ENCODE peak calls at places on chromosomes 5 and 9, in seven cellular contexts. Q, V, O, Z, M, D and N are unnamed samples. For H3K9me3, the result is how much of the 10 kb centered on the place peaks cover.

GRCh38 chr5:158642852-158643251 is 456.9 kb downstream of the EBF1 start:
- DNase-seq in Q (no peak), V (no peak), O (no peak), Z (no peak), M (no peak), D (no peak), N (no peak)

GRCh38 chr5:1174122-1174936 is 27.1 kb upstream of the SLC6A19 start:
- DNase-seq in Q (no peak), V (no peak), O (peak), Z (peak), M (peak), D (peak), N (peak)

GRCh38 chr5:95847261-95847592 is 24.7 kb upstream of the GLRX start:
- DNase-seq in Q (no peak), V (no peak), O (no peak), Z (no peak), M (no peak), D (no peak), N (no peak)

GRCh38 chr5:35478856-35479682 is 138.6 kb upstream of the SPEF2 start:
- DNase-seq in Q (no peak), V (no peak), O (peak), Z (no peak), M (no peak), D (peak), N (no peak)

GRCh38 chr5:77029376-77029885 is 773 bp upstream of the AGGF1 start:
- DNase-seq in Q (no peak), V (no peak), O (no peak), Z (no peak), M (no peak), D (no peak), N (no peak)

GRCh38 chr5:150112211-150113046 is 26.1 kb upstream of the CSF1R start:
- DNase-seq in Q (no peak), V (peak), O (peak), Z (no peak), M (peak), D (peak), N (no peak)

GRCh38 chr9:98977246-98977681 is 33.6 kb downstream of the COL15A1 start:
- DNase-seq in Q (no peak), V (no peak), O (no peak), Z (no peak), M (no peak), D (no peak), N (no peak)

GRCh38 chr9:133359420-133360175 is 3.2 kb downstream of the SURF2 start:
- DNase-seq in Q (no peak), V (no peak), O (no peak), Z (peak), M (no peak), D (no peak), N (no peak)

GRCh38 chr5:56561455-56561854 is 253.9 kb upstream of the MAP3K1 start:
- DNase-seq in Q (no peak), V (no peak), O (no peak), Z (no peak), M (no peak), D (peak), N (no peak)

GRCh38 chr9:120386390-120387131 is 193.4 kb downstream of the CDK5RAP2 start:
- DNase-seq in Q (no peak), V (no peak), O (peak), Z (no peak), M (peak), D (no peak), N (no peak)

GRCh38 chr5:91272858-91273257 is 110.3 kb downstream of the ARRDC3 start:
- DNase-seq in Q (no peak), V (no peak), O (no peak), Z (no peak), M (no peak), D (no peak), N (no peak)

GRCh38 chr5:138349842-138350635 is 2.4 kb upstream of the KDM3B start:
- DNase-seq in Q (no peak), V (no peak), O (peak), Z (no peak), M (no peak), D (no peak), N (no peak)

GRCh38 chr9:16207161-16207560 is 654.3 kb downstream of the CCDC171 start:
- DNase-seq in Q (no peak), V (peak), O (peak), Z (no peak), M (no peak), D (no peak), N (no peak)

GRCh38 chr9:86481466-86481865 is 127.3 kb upstream of the TUT7 start:
- DNase-seq in Q (no peak), V (no peak), O (no peak), Z (no peak), M (no peak), D (no peak), N (no peak)

GRCh38 chr5:74017112-74017511 is 391.1 kb downstream of the ARHGEF28 start:
- DNase-seq in Q (no peak), V (no peak), O (peak), Z (no peak), M (no peak), D (peak), N (no peak)

GRCh38 chr5:53333160-53333559 is 147.3 kb upstream of the FST start:
- DNase-seq in Q (no peak), V (no peak), O (peak), Z (no peak), M (no peak), D (peak), N (no peak)

GRCh38 chr5:93357686-93358085 is 223.3 kb downstream of the NR2F1-AS1 start:
- DNase-seq in Q (no peak), V (no peak), O (no peak), Z (no peak), M (no peak), D (peak), N (no peak)

GRCh38 chr9:126158591-126159519 is 167.8 kb upstream of the MVB12B start:
- DNase-seq in Q (peak), V (no peak), O (no peak), Z (no peak), M (no peak), D (no peak), N (no peak)

GRCh38 chr9:110050925-110051355 is 157.0 kb downstream of the C9orf152 start:
- DNase-seq in Q (no peak), V (no peak), O (peak), Z (no peak), M (no peak), D (peak), N (no peak)

GRCh38 chr5:142063878-142064331 is 44.7 kb upstream of the NDFIP1 start:
- DNase-seq in Q (peak), V (peak), O (peak), Z (no peak), M (peak), D (peak), N (no peak)

GRCh38 chr5:111120911-111121310 is 28.8 kb downstream of the WDR36 start:
- DNase-seq in Q (no peak), V (no peak), O (no peak), Z (no peak), M (no peak), D (no peak), N (no peak)

GRCh38 chr5:35518104-35518503 is 99.6 kb upstream of the SPEF2 start:
- DNase-seq in Q (no peak), V (no peak), O (no peak), Z (no peak), M (no peak), D (no peak), N (no peak)

GRCh38 chr9:122329592-122329991 is 41.2 kb upstream of the PTGS1 start:
- DNase-seq in Q (no peak), V (no peak), O (no peak), Z (no peak), M (no peak), D (no peak), N (no peak)

GRCh38 chr9:128689293-128689770 is 310 bp downstream of the SET start:
- DNase-seq in Q (no peak), V (peak), O (no peak), Z (peak), M (peak), D (no peak), N (peak)

GRCh38 chr9:93827545-93828330 is 127.4 kb downstream of the BARX1 start:
- DNase-seq in Q (peak), V (no peak), O (peak), Z (peak), M (peak), D (peak), N (no peak)

GRCh38 chr5:135493406-135494180 is 41.4 kb upstream of the TIFAB start:
- DNase-seq in Q (no peak), V (no peak), O (peak), Z (no peak), M (no peak), D (peak), N (no peak)

GRCh38 chr5:43303242-43303641 is 10.0 kb downstream of the HMGCS1 start:
- DNase-seq in Q (no peak), V (no peak), O (no peak), Z (no peak), M (no peak), D (no peak), N (no peak)

GRCh38 chr5:81838307-81838906 is 87.5 kb upstream of the SSBP2 start:
- DNase-seq in Q (no peak), V (no peak), O (peak), Z (no peak), M (peak), D (no peak), N (peak)

GRCh38 chr5:159518361-159518760 is 188.1 kb upstream of the IL12B start:
- DNase-seq in Q (no peak), V (no peak), O (peak), Z (peak), M (no peak), D (no peak), N (no peak)

GRCh38 chr5:30539004-30539634 is 654.4 kb upstream of the CDH6 start:
- DNase-seq in Q (no peak), V (no peak), O (peak), Z (peak), M (no peak), D (peak), N (no peak)

GRCh38 chr5:176647870-176648466 is 684 bp downstream of the TSPAN17 start:
- DNase-seq in Q (peak), V (peak), O (peak), Z (peak), M (peak), D (peak), N (no peak)

GRCh38 chr9:121325387-121325786 is 44.7 kb downstream of the STOM start:
- DNase-seq in Q (no peak), V (no peak), O (no peak), Z (peak), M (no peak), D (no peak), N (no peak)

GRCh38 chr9:38107811-38108304 is 38.8 kb upstream of the SHB start:
- DNase-seq in Q (no peak), V (no peak), O (peak), Z (no peak), M (no peak), D (no peak), N (no peak)

GRCh38 chr5:13921573-13921972 is 22.9 kb downstream of the DNAH5 start:
- DNase-seq in Q (no peak), V (no peak), O (no peak), Z (no peak), M (no peak), D (peak), N (no peak)

GRCh38 chr5:135709998-135710670 is 124.3 kb upstream of the SLC25A48 start:
- DNase-seq in Q (no peak), V (no peak), O (no peak), Z (no peak), M (no peak), D (no peak), N (no peak)

GRCh38 chr5:128384068-128384467 is 154.0 kb downstream of the FBN2 start:
- DNase-seq in Q (no peak), V (no peak), O (no peak), Z (no peak), M (no peak), D (peak), N (no peak)

GRCh38 chr9:122835313-122835731 is 6.9 kb upstream of the PDCL start:
- DNase-seq in Q (no peak), V (no peak), O (no peak), Z (no peak), M (no peak), D (no peak), N (no peak)

GRCh38 chr5:135225856-135226560 is 173.0 kb downstream of the MACROH2A1 start:
- DNase-seq in Q (peak), V (no peak), O (peak), Z (peak), M (no peak), D (no peak), N (no peak)

GRCh38 chr5:133938932-133939331 is 29.5 kb downstream of the C5orf15 start:
- DNase-seq in Q (no peak), V (no peak), O (no peak), Z (no peak), M (no peak), D (no peak), N (no peak)

GRCh38 chr5:83096660-83097334 is 19.4 kb downstream of the XRCC4 start:
- DNase-seq in Q (no peak), V (no peak), O (peak), Z (no peak), M (no peak), D (peak), N (no peak)

GRCh38 chr5:83095973-83096539 is 18.7 kb downstream of the XRCC4 start:
- DNase-seq in Q (no peak), V (no peak), O (peak), Z (no peak), M (no peak), D (peak), N (no peak)

GRCh38 chr5:83093692-83094091 is 16.3 kb downstream of the XRCC4 start:
- DNase-seq in Q (no peak), V (no peak), O (no peak), Z (no peak), M (no peak), D (no peak), N (no peak)

GRCh38 chr5:83097582-83098265 is 20.4 kb downstream of the XRCC4 start:
- DNase-seq in Q (no peak), V (no peak), O (peak), Z (no peak), M (no peak), D (no peak), N (no peak)

DNA sequence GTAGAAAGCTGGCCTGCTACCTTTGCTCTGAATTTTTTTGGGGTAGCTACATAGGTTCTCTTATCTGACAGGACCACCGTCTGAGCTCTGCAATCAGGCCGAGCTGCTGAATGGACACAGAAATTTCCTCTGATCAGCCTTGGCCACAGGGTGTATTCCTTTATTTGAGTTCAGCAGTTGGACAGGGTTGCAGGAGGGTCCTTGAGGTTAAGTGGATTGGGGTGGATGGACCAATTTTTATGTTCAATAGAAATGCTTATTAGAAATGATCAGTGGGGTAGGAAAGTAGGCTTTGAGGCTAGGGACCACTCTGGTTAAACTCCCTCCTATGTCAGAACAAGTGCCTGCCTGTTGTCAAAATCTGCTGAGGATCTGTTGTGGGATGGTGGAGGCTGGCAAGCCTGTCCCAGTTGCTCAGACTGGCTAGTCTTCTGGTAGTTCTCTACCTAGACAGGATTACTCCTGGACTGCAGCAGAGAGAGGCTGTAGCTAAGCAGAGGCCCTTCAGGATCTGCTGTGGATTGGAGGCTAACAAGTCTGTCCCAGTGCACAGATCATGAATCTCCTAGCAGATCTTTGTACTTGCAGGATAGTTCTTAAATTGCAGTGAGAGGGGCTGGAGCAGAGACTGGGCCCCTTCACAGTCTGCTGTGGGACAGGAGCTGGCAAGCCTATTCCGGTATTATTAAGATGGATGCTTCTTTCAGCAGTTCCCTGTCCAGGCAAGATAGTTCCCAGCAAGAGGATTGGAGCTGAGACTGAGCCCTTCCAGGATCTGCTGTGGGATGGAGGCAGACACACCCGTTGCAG is 18.0 kb downstream of the XRCC4 start:
- DNase-seq in Q (no peak), V (no peak), O (no peak), Z (no peak), M (no peak), D (no peak), N (no peak)
- H3K9me3 ChIP-seq in Q (under half), V (under half), O (under half), Z (under half), M (under half), D (under half), N (under half)

GRCh38 chr9:11144750-11145149 is 531.9 kb upstream of the PTPRD start:
- DNase-seq in Q (no peak), V (no peak), O (no peak), Z (no peak), M (no peak), D (no peak), N (no peak)

GRCh38 chr9:11149065-11149464 is 536.3 kb upstream of the PTPRD start:
- DNase-seq in Q (no peak), V (no peak), O (no peak), Z (no peak), M (no peak), D (no peak), N (no peak)

GRCh38 chr9:11142965-11143738 is 530.4 kb upstream of the PTPRD start:
- DNase-seq in Q (no peak), V (no peak), O (no peak), Z (no peak), M (no peak), D (no peak), N (no peak)

GRCh38 chr9:11148189-11148588 is 535.4 kb upstream of the PTPRD start:
- DNase-seq in Q (no peak), V (no peak), O (no peak), Z (no peak), M (no peak), D (no peak), N (no peak)
- H3K9me3 ChIP-seq in Q (under half), V (under half), O (under half), Z (under half), M (under half), D (under half), N (under half)

GRCh38 chr5:178492278-178492677 is 97.9 kb downstream of the COL23A1 start:
- DNase-seq in Q (no peak), V (no peak), O (no peak), Z (no peak), M (no peak), D (no peak), N (no peak)
- H3K9me3 ChIP-seq in Q (under half), V (under half), O (under half), Z (under half), M (under half), D (under half), N (under half)

DNA sequence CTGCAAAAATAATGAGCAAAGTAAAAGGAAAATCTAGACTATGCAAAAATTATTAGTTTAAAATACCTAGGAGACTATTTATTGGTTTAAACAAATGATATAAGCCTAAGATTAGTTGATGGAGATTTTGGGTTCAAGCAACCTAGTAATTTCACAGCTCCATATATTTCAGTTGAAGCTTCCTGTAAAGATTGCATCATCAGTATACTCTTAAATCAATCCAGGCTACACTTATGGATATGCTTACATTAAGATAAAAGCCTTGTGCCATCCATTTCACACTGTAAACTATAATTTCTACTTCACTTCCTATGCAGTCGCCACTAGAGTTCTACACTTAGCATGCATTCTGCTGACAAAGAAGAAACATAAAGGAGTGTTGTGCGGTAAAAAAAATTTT is 7.3 kb upstream of the LIX1 start:
- DNase-seq in Q (no peak), V (no peak), O (no peak), Z (no peak), M (no peak), D (no peak), N (no peak)
- H3K9me3 ChIP-seq in Q (under half), V (under half), O (under half), Z (under half), M (under half), D (under half), N (under half)

GRCh38 chr5:40141418-40141817 is 538.3 kb upstream of the PTGER4 start:
- DNase-seq in Q (no peak), V (no peak), O (no peak), Z (no peak), M (no peak), D (no peak), N (no peak)

GRCh38 chr5:40134883-40135520 is 544.7 kb upstream of the PTGER4 start:
- DNase-seq in Q (no peak), V (no peak), O (no peak), Z (no peak), M (no peak), D (no peak), N (no peak)

GRCh38 chr5:40137223-40137622 is 542.5 kb upstream of the PTGER4 start:
- DNase-seq in Q (no peak), V (no peak), O (no peak), Z (no peak), M (no peak), D (no peak), N (no peak)
- H3K9me3 ChIP-seq in Q (under half), V (under half), O (under half), Z (under half), M (under half), D (under half), N (under half)

GRCh38 chr5:2919310-2920018 is 168.0 kb upstream of the IRX2 start:
- DNase-seq in Q (no peak), V (no peak), O (no peak), Z (no peak), M (no peak), D (no peak), N (no peak)
- H3K9me3 ChIP-seq in Q (under half), V (under half), O (under half), Z (under half), M (under half), D (under half), N (under half)

DNA sequence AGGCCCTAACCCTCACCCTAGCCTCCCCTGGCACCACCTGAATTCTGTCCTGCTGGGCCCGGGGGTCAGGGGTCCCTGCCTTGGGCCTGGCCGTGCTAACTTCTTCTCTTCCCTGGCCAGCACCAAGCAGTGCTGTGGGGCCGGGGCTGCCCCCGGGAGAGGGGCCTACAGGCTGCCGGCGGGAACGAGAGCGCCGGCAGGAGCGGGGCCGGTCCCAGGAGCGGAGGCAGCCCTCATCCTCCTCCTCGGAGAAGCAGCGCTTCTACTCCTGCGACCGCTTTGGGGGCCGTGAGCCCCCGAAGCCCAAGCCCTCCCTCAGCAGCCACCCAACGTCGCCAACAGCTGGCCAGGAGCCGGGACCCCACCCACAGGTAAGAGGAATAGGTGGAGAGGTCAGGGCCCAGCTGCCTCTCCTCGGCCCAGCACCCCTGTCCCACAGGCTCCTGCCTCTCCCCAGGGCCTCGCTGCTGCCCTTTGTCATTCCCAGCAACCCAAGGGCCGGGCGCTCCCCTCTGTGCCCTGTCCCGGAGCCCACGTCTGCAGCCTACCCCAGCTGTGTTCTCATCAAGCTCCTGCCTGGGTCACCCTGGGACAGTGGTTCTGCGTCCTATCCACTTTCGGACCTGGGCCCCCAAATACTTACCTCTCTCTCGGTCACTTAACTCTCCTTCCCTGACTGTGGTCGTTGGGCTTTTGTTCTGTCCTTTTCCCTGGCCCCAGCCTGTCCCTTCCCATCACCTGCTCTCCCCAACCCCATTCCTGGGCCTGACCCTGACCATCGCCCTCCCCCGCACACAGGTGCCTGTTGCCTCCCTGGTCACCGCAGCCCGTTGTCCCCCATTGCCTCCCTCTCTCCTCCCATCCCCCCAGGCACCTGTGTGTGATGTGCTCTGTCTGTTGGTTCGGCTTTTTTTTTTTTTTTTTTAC is 243.2 kb downstream of the CACNA1B start:
- DNase-seq in Q (no peak), V (no peak), O (no peak), Z (no peak), M (no peak), D (no peak), N (no peak)
- H3K9me3 ChIP-seq in Q (under half), V (under half), O (under half), Z (under half), M (under half), D (under half), N (under half)